ENCODE peak calls at places on chromosomes 1 and 21, in seven cellular contexts. One of them, this sample, is unnamed.

GRCh38 chr1:173479649-173480048 is 2.5 kb downstream of the PRDX6 start:
- DNase-seq in K562: no peak
- DNase-seq in HepG2: no peak
- DNase-seq in SK-N-SH: no peak
- DNase-seq in HCT116: no peak
- DNase-seq in GM12878: no peak
- DNase-seq in H1: no peak
- DNase-seq in this sample: no peak

GRCh38 chr21:42734323-42734971 is 81.0 kb downstream of the PDE9A start:
- DNase-seq in GM12878: no peak
- DNase-seq in HCT116: no peak
- DNase-seq in SK-N-SH: no peak
- DNase-seq in HepG2: peak
- DNase-seq in K562: no peak
- DNase-seq in H1: no peak
- DNase-seq in this sample: no peak

GRCh38 chr21:32653326-32653901 is 41.2 kb upstream of the CFAP298 start:
- DNase-seq in H1: no peak
- DNase-seq in SK-N-SH: peak
- DNase-seq in HepG2: peak
- DNase-seq in K562: peak
- DNase-seq in HCT116: peak
- DNase-seq in GM12878: no peak
- DNase-seq in this sample: peak

GRCh38 chr1:27646676-27647075 is 11.7 kb upstream of the FGR start:
- DNase-seq in H1: no peak
- DNase-seq in SK-N-SH: no peak
- DNase-seq in HepG2: no peak
- DNase-seq in HCT116: no peak
- DNase-seq in K562: peak
- DNase-seq in GM12878: no peak
- DNase-seq in this sample: no peak

GRCh38 chr1:55070765-55071164 is 31.4 kb downstream of the PCSK9 start:
- DNase-seq in H1: no peak
- DNase-seq in HCT116: no peak
- DNase-seq in GM12878: no peak
- DNase-seq in K562: no peak
- DNase-seq in HepG2: no peak
- DNase-seq in SK-N-SH: no peak
- DNase-seq in this sample: no peak

GRCh38 chr1:155379180-155379876 is 58.6 kb downstream of the RUSC1 start:
- DNase-seq in H1: no peak
- DNase-seq in K562: peak
- DNase-seq in HCT116: no peak
- DNase-seq in GM12878: no peak
- DNase-seq in HepG2: no peak
- DNase-seq in SK-N-SH: peak
- DNase-seq in this sample: no peak

GRCh38 chr1:230119340-230119739 is 52.3 kb downstream of the GALNT2 start:
- DNase-seq in H1: no peak
- DNase-seq in HCT116: no peak
- DNase-seq in K562: no peak
- DNase-seq in HepG2: no peak
- DNase-seq in GM12878: no peak
- DNase-seq in SK-N-SH: no peak
- DNase-seq in this sample: no peak

GRCh38 chr1:51792864-51793263 is 85.7 kb downstream of the NRDC start:
- DNase-seq in HCT116: no peak
- DNase-seq in SK-N-SH: no peak
- DNase-seq in GM12878: no peak
- DNase-seq in H1: no peak
- DNase-seq in HepG2: no peak
- DNase-seq in K562: no peak
- DNase-seq in this sample: no peak

GRCh38 chr1:164765993-164766720 is 207.2 kb downstream of the PBX1 start:
- DNase-seq in HCT116: no peak
- DNase-seq in K562: no peak
- DNase-seq in H1: no peak
- DNase-seq in SK-N-SH: no peak
- DNase-seq in HepG2: no peak
- DNase-seq in GM12878: no peak
- DNase-seq in this sample: no peak

GRCh38 chr1:206094024-206094423 is 23.2 kb downstream of the AVPR1B start:
- DNase-seq in SK-N-SH: no peak
- DNase-seq in GM12878: no peak
- DNase-seq in K562: no peak
- DNase-seq in HCT116: no peak
- DNase-seq in H1: no peak
- DNase-seq in HepG2: no peak
- DNase-seq in this sample: no peak

GRCh38 chr21:41626038-41626437 is 118.1 kb upstream of the TMPRSS2 start:
- DNase-seq in GM12878: no peak
- DNase-seq in H1: no peak
- DNase-seq in HCT116: no peak
- DNase-seq in K562: no peak
- DNase-seq in HepG2: no peak
- DNase-seq in SK-N-SH: no peak
- DNase-seq in this sample: no peak

GRCh38 chr21:45998276-45998701 is 16.7 kb downstream of the COL6A1 start:
- DNase-seq in SK-N-SH: no peak
- DNase-seq in H1: no peak
- DNase-seq in GM12878: no peak
- DNase-seq in HepG2: no peak
- DNase-seq in K562: no peak
- DNase-seq in HCT116: no peak
- DNase-seq in this sample: no peak

GRCh38 chr1:59596432-59596831 is 218.3 kb upstream of the HOOK1 start:
- DNase-seq in HCT116: no peak
- DNase-seq in H1: no peak
- DNase-seq in GM12878: no peak
- DNase-seq in K562: no peak
- DNase-seq in SK-N-SH: no peak
- DNase-seq in HepG2: no peak
- DNase-seq in this sample: no peak
- TF ChIP-seq JUND in HCT116: no peak
- TF ChIP-seq JUND in H1: no peak
- TF ChIP-seq JUND in GM12878: no peak
- TF ChIP-seq JUND in K562: no peak
- TF ChIP-seq JUND in SK-N-SH: no peak
- TF ChIP-seq JUND in HepG2: no peak
- TF ChIP-seq JUND in this sample: no peak

GRCh38 chr1:233566886-233567285 is 47.0 kb upstream of the KCNK1 start:
- DNase-seq in K562: no peak
- DNase-seq in HCT116: no peak
- DNase-seq in HepG2: no peak
- DNase-seq in GM12878: no peak
- DNase-seq in H1: no peak
- DNase-seq in SK-N-SH: no peak
- DNase-seq in this sample: no peak

GRCh38 chr1:233565313-233565712 is 48.6 kb upstream of the KCNK1 start:
- DNase-seq in K562: no peak
- DNase-seq in HCT116: no peak
- DNase-seq in SK-N-SH: no peak
- DNase-seq in GM12878: no peak
- DNase-seq in HepG2: no peak
- DNase-seq in H1: no peak
- DNase-seq in this sample: no peak

GRCh38 chr1:233575450-233575849 is 38.5 kb upstream of the KCNK1 start:
- DNase-seq in HepG2: no peak
- DNase-seq in SK-N-SH: no peak
- DNase-seq in H1: no peak
- DNase-seq in GM12878: no peak
- DNase-seq in HCT116: no peak
- DNase-seq in K562: no peak
- DNase-seq in this sample: no peak

GRCh38 chr1:233572896-233573295 is 41.0 kb upstream of the KCNK1 start:
- DNase-seq in SK-N-SH: no peak
- DNase-seq in H1: no peak
- DNase-seq in K562: no peak
- DNase-seq in GM12878: no peak
- DNase-seq in HCT116: no peak
- DNase-seq in HepG2: no peak
- DNase-seq in this sample: no peak

GRCh38 chr1:233569636-233570035 is 44.3 kb upstream of the KCNK1 start:
- DNase-seq in H1: no peak
- DNase-seq in HepG2: no peak
- DNase-seq in K562: no peak
- DNase-seq in GM12878: no peak
- DNase-seq in SK-N-SH: no peak
- DNase-seq in HCT116: no peak
- DNase-seq in this sample: no peak
- TF ChIP-seq JUND in H1: no peak
- TF ChIP-seq JUND in HepG2: no peak
- TF ChIP-seq JUND in K562: no peak
- TF ChIP-seq JUND in GM12878: no peak
- TF ChIP-seq JUND in SK-N-SH: no peak
- TF ChIP-seq JUND in HCT116: no peak
- TF ChIP-seq JUND in this sample: no peak

DNA sequence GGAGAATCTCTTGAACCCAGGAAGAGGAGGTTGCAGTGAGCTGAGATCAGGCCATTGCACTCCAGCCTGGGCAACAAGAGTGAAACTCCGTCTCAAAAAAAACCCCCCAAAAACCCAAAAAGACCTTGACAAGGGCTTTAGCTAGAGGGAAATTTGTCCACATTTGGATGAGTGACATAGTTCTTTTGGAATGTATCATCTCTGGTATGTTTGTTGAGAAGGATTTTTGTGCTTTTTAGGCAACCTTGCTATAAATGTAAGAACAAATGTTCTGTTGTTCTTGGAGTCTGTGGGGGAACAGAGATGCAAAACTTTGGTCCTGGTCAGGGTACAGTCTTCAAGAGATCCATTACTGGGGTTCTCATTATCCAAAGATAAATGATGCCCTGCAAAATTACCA is 28.9 kb downstream of the INAVA start:
- DNase-seq in H1: no peak
- DNase-seq in GM12878: no peak
- DNase-seq in HepG2: peak
- DNase-seq in K562: no peak
- DNase-seq in HCT116: no peak
- DNase-seq in SK-N-SH: no peak
- DNase-seq in this sample: no peak
- TF ChIP-seq JUND in H1: no peak
- TF ChIP-seq JUND in GM12878: no peak
- TF ChIP-seq JUND in HepG2: no peak
- TF ChIP-seq JUND in K562: no peak
- TF ChIP-seq JUND in HCT116: no peak
- TF ChIP-seq JUND in SK-N-SH: no peak
- TF ChIP-seq JUND in this sample: no peak

GRCh38 chr1:232952514-232953175 is 2.2 kb downstream of the NTPCR start:
- DNase-seq in GM12878: peak
- DNase-seq in SK-N-SH: peak
- DNase-seq in HepG2: peak
- DNase-seq in K562: peak
- DNase-seq in H1: peak
- DNase-seq in HCT116: peak
- DNase-seq in this sample: peak
- TF ChIP-seq JUND in GM12878: no peak
- TF ChIP-seq JUND in SK-N-SH: no peak
- TF ChIP-seq JUND in HepG2: no peak
- TF ChIP-seq JUND in K562: no peak
- TF ChIP-seq JUND in H1: no peak
- TF ChIP-seq JUND in HCT116: no peak
- TF ChIP-seq JUND in this sample: no peak

GRCh38 chr1:162660598-162660997 is 28.3 kb downstream of the DDR2 start:
- DNase-seq in HepG2: no peak
- DNase-seq in SK-N-SH: no peak
- DNase-seq in H1: no peak
- DNase-seq in K562: no peak
- DNase-seq in HCT116: no peak
- DNase-seq in GM12878: no peak
- DNase-seq in this sample: no peak
- TF ChIP-seq JUND in HepG2: no peak
- TF ChIP-seq JUND in SK-N-SH: no peak
- TF ChIP-seq JUND in H1: no peak
- TF ChIP-seq JUND in K562: no peak
- TF ChIP-seq JUND in HCT116: no peak
- TF ChIP-seq JUND in GM12878: no peak
- TF ChIP-seq JUND in this sample: no peak

DNA sequence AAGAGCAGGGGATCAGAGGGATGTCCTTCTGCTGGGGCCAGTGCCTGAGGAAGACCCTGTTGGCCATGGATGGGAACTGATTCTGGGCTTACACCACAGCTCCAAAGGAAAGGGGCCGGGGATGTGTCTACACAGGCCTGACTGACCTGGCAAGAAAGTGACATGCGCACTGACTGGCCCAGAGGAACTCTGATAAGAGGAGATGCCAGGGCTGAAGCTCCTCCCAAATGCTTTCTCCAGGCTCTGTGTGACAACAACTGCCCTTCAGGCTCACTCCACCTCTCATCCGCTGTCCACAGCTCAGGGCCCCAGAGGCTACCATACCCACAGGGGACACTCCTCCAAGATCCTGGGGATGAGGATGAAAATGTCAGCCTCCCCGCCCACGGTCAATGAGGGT is 195.6 kb downstream of the TOMM20 start:
- DNase-seq in HepG2: no peak
- DNase-seq in SK-N-SH: no peak
- DNase-seq in H1: no peak
- DNase-seq in HCT116: no peak
- DNase-seq in K562: no peak
- DNase-seq in GM12878: no peak
- DNase-seq in this sample: no peak
- TF ChIP-seq JUND in HepG2: no peak
- TF ChIP-seq JUND in SK-N-SH: no peak
- TF ChIP-seq JUND in H1: no peak
- TF ChIP-seq JUND in HCT116: no peak
- TF ChIP-seq JUND in K562: no peak
- TF ChIP-seq JUND in GM12878: no peak
- TF ChIP-seq JUND in this sample: no peak

GRCh38 chr1:236774926-236775325 is 20.2 kb upstream of the MTR start:
- DNase-seq in H1: no peak
- DNase-seq in SK-N-SH: peak
- DNase-seq in HepG2: peak
- DNase-seq in HCT116: peak
- DNase-seq in GM12878: no peak
- DNase-seq in K562: no peak
- DNase-seq in this sample: peak
- TF ChIP-seq JUND in H1: no peak
- TF ChIP-seq JUND in SK-N-SH: no peak
- TF ChIP-seq JUND in HepG2: no peak
- TF ChIP-seq JUND in HCT116: no peak
- TF ChIP-seq JUND in GM12878: no peak
- TF ChIP-seq JUND in K562: no peak
- TF ChIP-seq JUND in this sample: no peak

GRCh38 chr1:21875621-21876063 is 61.5 kb downstream of the HSPG2 start:
- DNase-seq in HepG2: no peak
- DNase-seq in H1: no peak
- DNase-seq in HCT116: no peak
- DNase-seq in GM12878: no peak
- DNase-seq in K562: no peak
- DNase-seq in SK-N-SH: no peak
- DNase-seq in this sample: no peak
- TF ChIP-seq JUND in HepG2: no peak
- TF ChIP-seq JUND in H1: no peak
- TF ChIP-seq JUND in HCT116: no peak
- TF ChIP-seq JUND in GM12878: no peak
- TF ChIP-seq JUND in K562: no peak
- TF ChIP-seq JUND in SK-N-SH: no peak
- TF ChIP-seq JUND in this sample: no peak